ENCODE peak calls at places on chromosomes 12 and 14, in eight cellular contexts. One of them, this sample, is unnamed.

GRCh38 chr12:5076761-5077160 is 33.1 kb downstream of the KCNA5 start:
- DNase-seq in fibroblast of lung: no peak
- DNase-seq in astrocyte: no peak
- DNase-seq in WERI-Rb-1: no peak
- DNase-seq in HepG2: no peak
- DNase-seq in type B pancreatic cell: no peak
- DNase-seq in brain microvascular endothelial cell: no peak
- DNase-seq in uterus: no peak
- DNase-seq in this sample: no peak

GRCh38 chr12:55743967-55744931 is 1.3 kb downstream of the GDF11 start:
- DNase-seq in astrocyte: no peak
- DNase-seq in WERI-Rb-1: no peak
- DNase-seq in HepG2: no peak
- DNase-seq in uterus: no peak
- DNase-seq in type B pancreatic cell: no peak
- DNase-seq in fibroblast of lung: no peak
- DNase-seq in brain microvascular endothelial cell: no peak
- DNase-seq in this sample: peak

GRCh38 chr12:121980211-121980891 is 41.3 kb upstream of the BCL7A start:
- DNase-seq in uterus: no peak
- DNase-seq in type B pancreatic cell: no peak
- DNase-seq in WERI-Rb-1: no peak
- DNase-seq in brain microvascular endothelial cell: peak
- DNase-seq in astrocyte: no peak
- DNase-seq in fibroblast of lung: no peak
- DNase-seq in HepG2: no peak
- DNase-seq in this sample: no peak

GRCh38 chr12:1932264-1932777 is 13.9 kb upstream of the CACNA2D4 start:
- DNase-seq in type B pancreatic cell: peak
- DNase-seq in astrocyte: peak
- DNase-seq in WERI-Rb-1: no peak
- DNase-seq in fibroblast of lung: peak
- DNase-seq in uterus: peak
- DNase-seq in brain microvascular endothelial cell: no peak
- DNase-seq in HepG2: no peak
- DNase-seq in this sample: no peak

GRCh38 chr12:65896743-65897142 is 72.5 kb downstream of the HMGA2 start:
- DNase-seq in type B pancreatic cell: no peak
- DNase-seq in fibroblast of lung: no peak
- DNase-seq in uterus: no peak
- DNase-seq in astrocyte: no peak
- DNase-seq in brain microvascular endothelial cell: no peak
- DNase-seq in WERI-Rb-1: no peak
- DNase-seq in HepG2: no peak
- DNase-seq in this sample: no peak

GRCh38 chr12:94100990-94101901 is 47.1 kb upstream of the PLXNC1 start:
- DNase-seq in uterus: peak
- DNase-seq in type B pancreatic cell: peak
- DNase-seq in HepG2: peak
- DNase-seq in WERI-Rb-1: peak
- DNase-seq in brain microvascular endothelial cell: peak
- DNase-seq in fibroblast of lung: peak
- DNase-seq in astrocyte: peak
- DNase-seq in this sample: peak

GRCh38 chr14:90839024-90839888 is 23.0 kb upstream of the TTC7B start:
- DNase-seq in uterus: peak
- DNase-seq in brain microvascular endothelial cell: no peak
- DNase-seq in HepG2: no peak
- DNase-seq in fibroblast of lung: peak
- DNase-seq in astrocyte: peak
- DNase-seq in WERI-Rb-1: no peak
- DNase-seq in type B pancreatic cell: no peak
- DNase-seq in this sample: no peak

GRCh38 chr12:110816761-110817160 is 30.0 kb upstream of the CCDC63 start:
- DNase-seq in WERI-Rb-1: no peak
- DNase-seq in astrocyte: no peak
- DNase-seq in HepG2: no peak
- DNase-seq in brain microvascular endothelial cell: no peak
- DNase-seq in type B pancreatic cell: no peak
- DNase-seq in uterus: no peak
- DNase-seq in fibroblast of lung: no peak
- DNase-seq in this sample: no peak

GRCh38 chr12:82461393-82461792 is 103.1 kb downstream of the METTL25 start:
- DNase-seq in astrocyte: no peak
- DNase-seq in brain microvascular endothelial cell: no peak
- DNase-seq in type B pancreatic cell: no peak
- DNase-seq in HepG2: peak
- DNase-seq in uterus: no peak
- DNase-seq in WERI-Rb-1: no peak
- DNase-seq in fibroblast of lung: no peak
- DNase-seq in this sample: no peak

DNA sequence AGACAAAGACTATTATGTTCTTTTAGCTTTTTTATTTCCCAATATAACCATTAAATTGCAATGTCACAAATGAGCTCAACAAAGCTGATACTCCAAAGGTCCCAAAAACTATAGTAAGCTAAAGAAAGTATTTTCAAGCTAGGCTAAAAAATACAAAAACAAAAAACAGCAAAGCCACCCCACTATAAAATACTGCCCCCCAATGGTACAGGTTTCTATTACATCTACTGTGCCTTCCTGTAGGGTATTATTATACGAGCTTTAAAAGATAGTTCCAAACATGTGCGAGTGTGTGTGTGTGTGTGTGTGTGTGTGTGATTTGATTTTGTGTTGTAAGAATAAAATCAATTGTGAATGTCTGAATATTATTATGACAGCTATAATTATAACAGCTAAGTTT is 1.1 kb downstream of the IFNG start:
- DNase-seq in brain microvascular endothelial cell: peak
- DNase-seq in astrocyte: no peak
- DNase-seq in type B pancreatic cell: no peak
- DNase-seq in WERI-Rb-1: no peak
- DNase-seq in uterus: no peak
- DNase-seq in fibroblast of lung: no peak
- DNase-seq in HepG2: no peak
- DNase-seq in this sample: no peak
- TF ChIP-seq CTCF in brain microvascular endothelial cell: peak
- TF ChIP-seq CTCF in astrocyte: peak
- TF ChIP-seq CTCF in type B pancreatic cell: peak
- TF ChIP-seq CTCF in WERI-Rb-1: peak
- TF ChIP-seq CTCF in uterus: no peak
- TF ChIP-seq CTCF in fibroblast of lung: peak
- TF ChIP-seq CTCF in HepG2: peak
- TF ChIP-seq CTCF in this sample: peak

GRCh38 chr12:71686658-71687025 is 760 bp downstream of the TMEM19 start:
- DNase-seq in type B pancreatic cell: no peak
- DNase-seq in HepG2: no peak
- DNase-seq in uterus: no peak
- DNase-seq in brain microvascular endothelial cell: no peak
- DNase-seq in astrocyte: no peak
- DNase-seq in fibroblast of lung: peak
- DNase-seq in WERI-Rb-1: no peak
- DNase-seq in this sample: no peak

GRCh38 chr12:71683633-71684032 is 2.2 kb upstream of the TMEM19 start:
- DNase-seq in HepG2: no peak
- DNase-seq in astrocyte: no peak
- DNase-seq in fibroblast of lung: no peak
- DNase-seq in WERI-Rb-1: no peak
- DNase-seq in type B pancreatic cell: no peak
- DNase-seq in brain microvascular endothelial cell: no peak
- DNase-seq in uterus: no peak
- DNase-seq in this sample: no peak

GRCh38 chr12:71685312-71685906 is 473 bp upstream of the TMEM19 start:
- DNase-seq in HepG2: no peak
- DNase-seq in astrocyte: no peak
- DNase-seq in type B pancreatic cell: no peak
- DNase-seq in WERI-Rb-1: peak
- DNase-seq in uterus: no peak
- DNase-seq in fibroblast of lung: no peak
- DNase-seq in brain microvascular endothelial cell: no peak
- DNase-seq in this sample: no peak

GRCh38 chr12:71684081-71684480 is 1.8 kb upstream of the TMEM19 start:
- DNase-seq in WERI-Rb-1: no peak
- DNase-seq in brain microvascular endothelial cell: no peak
- DNase-seq in astrocyte: no peak
- DNase-seq in uterus: no peak
- DNase-seq in fibroblast of lung: no peak
- DNase-seq in type B pancreatic cell: no peak
- DNase-seq in HepG2: no peak
- DNase-seq in this sample: no peak

DNA sequence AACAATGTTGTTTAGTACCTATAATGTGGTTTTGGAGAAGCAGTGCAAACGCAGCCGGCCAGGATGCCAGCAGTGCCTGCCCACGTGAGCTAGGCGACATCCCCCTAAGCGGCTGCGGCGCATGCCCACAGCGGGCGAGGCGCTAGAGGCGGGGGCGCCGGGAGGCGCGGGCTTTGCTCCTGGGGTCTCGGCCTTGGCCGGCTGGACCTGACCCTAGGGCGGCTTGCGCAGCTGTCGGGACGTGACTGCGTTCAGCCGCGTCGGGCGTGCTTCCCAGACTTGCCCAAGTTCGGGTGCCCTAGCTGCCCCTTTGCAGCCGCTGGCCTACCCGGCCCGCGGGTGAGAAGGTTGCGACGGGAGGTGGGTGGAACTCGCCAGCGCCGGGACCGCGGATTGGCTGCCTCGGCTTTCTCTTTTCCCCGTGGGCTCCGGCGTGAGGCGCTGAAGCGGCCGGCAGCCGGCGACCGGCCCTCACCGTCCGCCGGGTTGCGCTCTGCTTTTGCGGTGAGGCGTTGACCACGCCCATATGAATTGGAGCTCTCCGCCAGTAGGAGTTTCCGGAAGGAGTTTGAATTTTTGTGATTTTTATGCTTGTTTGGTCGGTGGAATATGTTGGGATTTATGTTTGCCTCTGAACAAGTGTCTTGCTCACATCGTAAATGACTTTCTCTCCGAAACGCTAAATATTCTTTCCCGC is at the start of gene TMEM19:
- DNase-seq in fibroblast of lung: peak
- DNase-seq in brain microvascular endothelial cell: peak
- DNase-seq in uterus: peak
- DNase-seq in type B pancreatic cell: peak
- DNase-seq in astrocyte: peak
- DNase-seq in WERI-Rb-1: peak
- DNase-seq in HepG2: peak
- DNase-seq in this sample: peak
- TF ChIP-seq CTCF in fibroblast of lung: peak
- TF ChIP-seq CTCF in brain microvascular endothelial cell: peak
- TF ChIP-seq CTCF in uterus: peak
- TF ChIP-seq CTCF in type B pancreatic cell: peak
- TF ChIP-seq CTCF in astrocyte: no peak
- TF ChIP-seq CTCF in WERI-Rb-1: peak
- TF ChIP-seq CTCF in HepG2: peak
- TF ChIP-seq CTCF in this sample: peak

GRCh38 chr12:74547249-74547648 is 9.6 kb downstream of the ATXN7L3B start:
- DNase-seq in fibroblast of lung: no peak
- DNase-seq in uterus: no peak
- DNase-seq in HepG2: no peak
- DNase-seq in WERI-Rb-1: no peak
- DNase-seq in type B pancreatic cell: no peak
- DNase-seq in astrocyte: no peak
- DNase-seq in brain microvascular endothelial cell: no peak
- DNase-seq in this sample: no peak

GRCh38 chr12:74552201-74552600 is 14.6 kb downstream of the ATXN7L3B start:
- DNase-seq in fibroblast of lung: no peak
- DNase-seq in WERI-Rb-1: no peak
- DNase-seq in astrocyte: no peak
- DNase-seq in type B pancreatic cell: no peak
- DNase-seq in HepG2: no peak
- DNase-seq in uterus: no peak
- DNase-seq in brain microvascular endothelial cell: no peak
- DNase-seq in this sample: no peak
- TF ChIP-seq CTCF in fibroblast of lung: no peak
- TF ChIP-seq CTCF in WERI-Rb-1: no peak
- TF ChIP-seq CTCF in astrocyte: no peak
- TF ChIP-seq CTCF in type B pancreatic cell: peak
- TF ChIP-seq CTCF in HepG2: no peak
- TF ChIP-seq CTCF in uterus: no peak
- TF ChIP-seq CTCF in brain microvascular endothelial cell: peak
- TF ChIP-seq CTCF in this sample: peak

GRCh38 chr14:22476882-22477281 is 112.1 kb downstream of the DAD1 start:
- DNase-seq in brain microvascular endothelial cell: no peak
- DNase-seq in astrocyte: no peak
- DNase-seq in HepG2: no peak
- DNase-seq in fibroblast of lung: no peak
- DNase-seq in uterus: no peak
- DNase-seq in type B pancreatic cell: no peak
- DNase-seq in WERI-Rb-1: no peak
- DNase-seq in this sample: no peak

GRCh38 chr14:22476005-22476751 is 112.8 kb downstream of the DAD1 start:
- DNase-seq in HepG2: no peak
- DNase-seq in WERI-Rb-1: no peak
- DNase-seq in fibroblast of lung: no peak
- DNase-seq in astrocyte: no peak
- DNase-seq in uterus: no peak
- DNase-seq in brain microvascular endothelial cell: no peak
- DNase-seq in type B pancreatic cell: no peak
- DNase-seq in this sample: no peak

GRCh38 chr14:22472935-22473854 is 115.8 kb downstream of the DAD1 start:
- DNase-seq in fibroblast of lung: peak
- DNase-seq in uterus: peak
- DNase-seq in brain microvascular endothelial cell: peak
- DNase-seq in astrocyte: no peak
- DNase-seq in HepG2: peak
- DNase-seq in type B pancreatic cell: no peak
- DNase-seq in WERI-Rb-1: peak
- DNase-seq in this sample: peak

GRCh38 chr14:22474730-22475351 is 114.2 kb downstream of the DAD1 start:
- DNase-seq in type B pancreatic cell: no peak
- DNase-seq in astrocyte: peak
- DNase-seq in brain microvascular endothelial cell: peak
- DNase-seq in WERI-Rb-1: no peak
- DNase-seq in fibroblast of lung: peak
- DNase-seq in uterus: no peak
- DNase-seq in HepG2: no peak
- DNase-seq in this sample: no peak

DNA sequence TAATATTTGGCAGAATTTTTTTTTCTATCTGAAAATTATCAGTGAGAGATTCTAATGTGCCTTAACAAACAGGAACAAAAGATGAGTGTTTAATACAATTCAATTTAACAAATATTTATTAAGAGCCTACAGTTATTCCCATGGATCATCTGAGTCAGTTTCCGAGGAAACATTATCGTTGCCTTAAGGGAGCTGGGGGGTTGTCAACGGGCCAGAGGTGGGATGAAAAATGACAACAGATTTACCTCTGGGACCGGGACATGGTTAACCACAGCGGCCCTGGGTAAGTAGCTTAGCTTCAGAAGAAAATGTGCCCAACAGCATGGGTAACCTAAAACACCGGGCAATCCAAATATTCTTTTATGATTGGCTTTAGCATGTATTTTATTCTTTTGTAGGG is 113.6 kb downstream of the DAD1 start:
- DNase-seq in uterus: no peak
- DNase-seq in type B pancreatic cell: no peak
- DNase-seq in brain microvascular endothelial cell: no peak
- DNase-seq in astrocyte: no peak
- DNase-seq in HepG2: no peak
- DNase-seq in WERI-Rb-1: peak
- DNase-seq in fibroblast of lung: no peak
- DNase-seq in this sample: no peak
- TF ChIP-seq CTCF in uterus: no peak
- TF ChIP-seq CTCF in type B pancreatic cell: no peak
- TF ChIP-seq CTCF in brain microvascular endothelial cell: no peak
- TF ChIP-seq CTCF in astrocyte: no peak
- TF ChIP-seq CTCF in HepG2: no peak
- TF ChIP-seq CTCF in WERI-Rb-1: no peak
- TF ChIP-seq CTCF in fibroblast of lung: no peak
- TF ChIP-seq CTCF in this sample: no peak

This sample was measured in Caco-2.